ENCODE peak calls at places on chromosome 13, in ten cellular contexts. T is thyroid gland; M is LoVo; W is kidney glomerular epithelial cell; R is smooth muscle cell of the brain vasculature; J is fibroblast of the conjunctiva; K is activated CD4-positive, alpha-beta T cell treated with anti-CD3 and anti-CD28 coated beads, Interleukin-2, amount 50 U/mL, for 24 hours; E is SHP77; I is fibroblast of pulmonary artery; C is HTR-8/SVneo. H is an unnamed sample.

GRCh38 chr13:28820099-28821051 is at the start of gene MTUS2:
- DNase-seq in T (peak; percentile 23), M (no peak), W (no peak), R (no peak), J (no peak), K (no peak), E (no peak), I (no peak), C (no peak), H (no peak)

GRCh38 chr13:79018166-79018565 is 359.2 kb upstream of the OBI1 start:
- DNase-seq in T (no peak), M (no peak), W (no peak), R (no peak), J (no peak), K (no peak), E (no peak), I (no peak), C (no peak), H (no peak)

GRCh38 chr13:99417151-99417820 is 84.0 kb upstream of the TM9SF2 start:
- DNase-seq in T (no peak), M (no peak), W (no peak), R (no peak), J (no peak), K (no peak), E (no peak), I (no peak), C (no peak), H (no peak)

GRCh38 chr13:90868321-90868920 is 479.1 kb upstream of the MIR17HG start:
- DNase-seq in T (peak; percentile 20), M (peak; percentile 34), W (peak; percentile 1), R (peak; percentile 7), J (peak; percentile 12), K (no peak), E (peak; percentile 31), I (peak; percentile 51), C (peak; percentile 1), H (no peak)

GRCh38 chr13:29362849-29363604 is 232.5 kb downstream of the SLC7A1 start:
- DNase-seq in T (peak; percentile 32), M (peak; percentile 47), W (peak; percentile 51), R (no peak), J (peak; percentile 37), K (no peak), E (peak; percentile 43), I (peak; percentile 53), C (peak; percentile 68), H (peak; percentile 5)

GRCh38 chr13:104296301-104296700 is 1230.1 kb upstream of the SLC10A2 start:
- DNase-seq in T (no peak), M (no peak), W (no peak), R (no peak), J (no peak), K (no peak), E (no peak), I (no peak), C (no peak), H (no peak)

GRCh38 chr13:29800687-29801086 is 49.7 kb downstream of the UBL3 start:
- DNase-seq in T (no peak), M (no peak), W (no peak), R (no peak), J (no peak), K (no peak), E (no peak), I (no peak), C (no peak), H (no peak)

GRCh38 chr13:70795484-70795883 is 687.2 kb upstream of the KLHL1 start:
- DNase-seq in T (no peak), M (no peak), W (no peak), R (no peak), J (peak; percentile 9), K (no peak), E (no peak), I (no peak), C (no peak), H (no peak)

GRCh38 chr13:66328486-66328885 is 901.6 kb downstream of the PCDH9 start:
- DNase-seq in T (no peak), M (no peak), W (no peak), R (no peak), J (no peak), K (no peak), E (no peak), I (no peak), C (no peak), H (no peak)

GRCh38 chr13:102907016-102907756 is 61.4 kb downstream of the ERCC5 start:
- DNase-seq in T (no peak), M (no peak), W (no peak), R (no peak), J (no peak), K (no peak), E (no peak), I (no peak), C (no peak), H (no peak)

GRCh38 chr13:80337706-80338105 is 3.2 kb downstream of the SPRY2 start:
- DNase-seq in T (no peak), M (no peak), W (peak; percentile 38), R (no peak), J (no peak), K (no peak), E (no peak), I (peak; percentile 44), C (no peak), H (no peak)

GRCh38 chr13:43767351-43767901 is 19.3 kb downstream of the ENOX1 start:
- DNase-seq in T (no peak), M (no peak), W (no peak), R (no peak), J (peak; percentile 31), K (no peak), E (no peak), I (peak; percentile 60), C (no peak), H (no peak)

GRCh38 chr13:52034616-52035226 is 10.2 kb downstream of the UTP14C start:
- DNase-seq in T (no peak), M (no peak), W (no peak), R (no peak), J (no peak), K (no peak), E (no peak), I (no peak), C (no peak), H (no peak)

GRCh38 chr13:106155411-106155810 is 380.1 kb downstream of the EFNB2 start:
- DNase-seq in T (no peak), M (no peak), W (peak; percentile 14), R (no peak), J (no peak), K (no peak), E (no peak), I (no peak), C (no peak), H (no peak)

H was measured in activated effector memory CD4-positive, alpha-beta T cell treated with Interleukin-2 at 50 U/mL for 16 hours.